ENCODE peak calls at places on chromosome 3, in seven cellular contexts. L is B cell, H is progenitor cell of endocrine pancreas, Z is GM12878, W is cardiac muscle cell, S is keratinocyte, R is HL-60. A is an unnamed sample.

GRCh38 chr3:64856953-64857516 is 169.2 kb upstream of the ADAMTS9 start:
- DNase-seq in Z (no peak), W (no peak), S (no peak), H (no peak), R (no peak), L (no peak), A (no peak)

GRCh38 chr3:55286695-55287094 is 200.4 kb downstream of the WNT5A start:
- DNase-seq in W (no peak), H (no peak), R (no peak), S (no peak), Z (no peak), L (no peak), A (no peak)

GRCh38 chr3:4953119-4953518 is 26.1 kb upstream of the BHLHE40 start:
- DNase-seq in Z (no peak), L (no peak), W (no peak), S (no peak), R (no peak), H (no peak), A (no peak)

GRCh38 chr3:19901337-19901736 is 32.7 kb downstream of the EFHB start:
- DNase-seq in Z (no peak), L (no peak), S (no peak), R (no peak), W (peak; percentile 33), H (no peak), A (no peak)

GRCh38 chr3:159080821-159081220 is 279.0 kb downstream of the MFSD1 start:
- DNase-seq in L (no peak), H (no peak), R (no peak), S (no peak), Z (no peak), W (no peak), A (no peak)

GRCh38 chr3:177604181-177604580 is 406.9 kb upstream of the TBL1XR1 start:
- DNase-seq in L (no peak), W (no peak), R (no peak), H (no peak), S (no peak), Z (no peak), A (no peak)

GRCh38 chr3:196684548-196685407 is 27.3 kb downstream of the CEP19 start:
- DNase-seq in W (peak; percentile 73), R (no peak), L (peak; percentile 66), H (peak; percentile 30), S (no peak), Z (peak; percentile 83), A (peak; percentile 84)

GRCh38 chr3:133293397-133294107 is 106.3 kb upstream of the BFSP2 start:
- DNase-seq in Z (no peak), W (no peak), L (no peak), S (no peak), H (no peak), R (no peak), A (no peak)

GRCh38 chr3:185477316-185477715 is 21.5 kb downstream of the TMEM41A start:
- DNase-seq in Z (no peak), H (no peak), R (no peak), W (no peak), S (no peak), L (no peak), A (no peak)

GRCh38 chr3:144033863-144034262 is 62.2 kb downstream of the DIPK2A start:
- DNase-seq in W (no peak), H (no peak), S (no peak), R (no peak), L (no peak), Z (no peak), A (no peak)

GRCh38 chr3:111080357-111080937 is 8.8 kb downstream of the NECTIN3 start:
- DNase-seq in R (no peak), W (peak; percentile 69), S (no peak), L (no peak), Z (no peak), H (no peak), A (no peak)

GRCh38 chr3:190076601-190077444 is 43.9 kb downstream of the P3H2 start:
- DNase-seq in Z (no peak), W (peak; percentile 94), S (peak; percentile 86), R (no peak), H (no peak), L (no peak), A (no peak)

GRCh38 chr3:4570840-4571621 is 77.9 kb downstream of the ITPR1 start:
- DNase-seq in R (no peak), Z (no peak), W (no peak), L (no peak), H (no peak), S (no peak), A (no peak)

GRCh38 chr3:162718697-162719096 is 1222.1 kb downstream of the OTOL1 start:
- DNase-seq in S (no peak), R (no peak), W (peak; percentile 2), L (no peak), Z (no peak), H (no peak), A (no peak)

GRCh38 chr3:12991481-12991837 is 81.8 kb downstream of the IQSEC1 start:
- DNase-seq in Z (no peak), W (no peak), R (no peak), S (no peak), H (no peak), L (no peak), A (no peak)

GRCh38 chr3:38643090-38643489 is 6.4 kb downstream of the SCN5A start:
- DNase-seq in W (no peak), R (no peak), S (no peak), L (peak; percentile 8), H (no peak), Z (no peak), A (no peak)

GRCh38 chr3:56593455-56594158 is 36.6 kb downstream of the CCDC66 start:
- DNase-seq in W (no peak), R (no peak), S (no peak), Z (no peak), L (no peak), H (no peak), A (no peak)

GRCh38 chr3:49295489-49296058 is 18.5 kb upstream of the C3orf62 start:
- DNase-seq in Z (no peak), W (peak; percentile 48), H (no peak), R (no peak), L (peak; percentile 38), S (no peak), A (peak; percentile 54)

GRCh38 chr3:195162033-195162669 is 108.8 kb downstream of the XXYLT1 start:
- DNase-seq in S (no peak), L (no peak), R (no peak), H (no peak), Z (no peak), W (no peak), A (peak; percentile 63)

GRCh38 chr3:83622526-83622925 is 1336.3 kb upstream of the CADM2 start:
- DNase-seq in R (no peak), Z (no peak), S (no peak), W (no peak), H (no peak), L (no peak), A (no peak)

GRCh38 chr3:4417449-4417848 is 49.6 kb downstream of the SUMF1 start:
- DNase-seq in H (no peak), R (no peak), W (peak; percentile 76), Z (no peak), S (no peak), L (no peak), A (no peak)

GRCh38 chr3:32045091-32045964 is 61.1 kb upstream of the GPD1L start:
- DNase-seq in L (no peak), R (no peak), W (peak; percentile 79), Z (no peak), H (peak; percentile 17), S (peak; percentile 35), A (no peak)

GRCh38 chr3:175224051-175224450 is 364.9 kb downstream of the NAALADL2 start:
- DNase-seq in R (no peak), W (peak; percentile 14), Z (no peak), S (no peak), H (no peak), L (no peak), A (no peak)

GRCh38 chr3:88149516-88150362 is at the start of gene C3orf38:
- DNase-seq in H (peak; percentile 60), R (peak; percentile 57), W (peak; percentile 94), L (peak; percentile 83), Z (peak; percentile 64), S (no peak), A (peak; percentile 87)
- TF ChIP-seq CTCF in H (no peak), R (no peak), W (no peak), L (no peak), Z (no peak), S (no peak), A (no peak)

GRCh38 chr3:160653514-160653913 is 23.4 kb upstream of the ARL14 start:
- DNase-seq in Z (no peak), R (no peak), S (no peak), H (no peak), L (no peak), W (no peak), A (no peak)
- TF ChIP-seq CTCF in Z (no peak), R (no peak), S (no peak), H (no peak), L (no peak), W (no peak), A (no peak)

GRCh38 chr3:127325630-127325961 is 37.8 kb upstream of the PRR20G start:
- DNase-seq in L (no peak), R (no peak), S (no peak), H (no peak), W (peak; percentile 59), Z (no peak), A (no peak)

GRCh38 chr3:127326341-127326740 is 38.5 kb upstream of the PRR20G start:
- DNase-seq in L (no peak), R (no peak), W (no peak), S (no peak), Z (no peak), H (no peak), A (no peak)

GRCh38 chr3:127323581-127323980 is 35.7 kb upstream of the PRR20G start:
- DNase-seq in R (no peak), Z (no peak), W (no peak), S (no peak), H (no peak), L (no peak), A (no peak)

GRCh38 chr3:127324080-127324479 is 36.2 kb upstream of the PRR20G start:
- DNase-seq in W (no peak), R (no peak), L (no peak), H (no peak), S (no peak), Z (no peak), A (no peak)

GRCh38 chr3:127324913-127325629 is 37.2 kb upstream of the PRR20G start:
- DNase-seq in W (peak; percentile 14), H (no peak), R (no peak), Z (no peak), L (no peak), S (no peak), A (no peak)
- TF ChIP-seq CTCF in W (no peak), H (no peak), R (no peak), Z (no peak), L (no peak), S (no peak), A (no peak)

GRCh38 chr3:89113887-89114840 is 6.7 kb downstream of the EPHA3 start:
- DNase-seq in S (no peak), L (peak; percentile 30), W (peak; percentile 67), R (no peak), Z (no peak), H (peak; percentile 72), A (peak; percentile 50)

GRCh38 chr3:89113344-89113743 is 5.9 kb downstream of the EPHA3 start:
- DNase-seq in L (no peak), Z (no peak), H (no peak), S (no peak), R (no peak), W (no peak), A (no peak)

GRCh38 chr3:89116486-89116885 is 9.1 kb downstream of the EPHA3 start:
- DNase-seq in L (no peak), R (no peak), Z (no peak), S (no peak), H (no peak), W (no peak), A (no peak)

GRCh38 chr3:89114841-89115223 is 7.4 kb downstream of the EPHA3 start:
- DNase-seq in S (no peak), R (no peak), W (no peak), L (no peak), H (no peak), Z (no peak), A (no peak)
- TF ChIP-seq CTCF in S (no peak), R (no peak), W (no peak), L (no peak), H (no peak), Z (no peak), A (no peak)

A was measured in GM13976.